ENCODE peak calls at places on chromosomes 11 and 22, in eight cellular contexts. Y is iPS DF 6.9, E is activated T-cell treated with anti-CD3 and anti-CD28 coated beads for 1 hour, T is posterior vena cava, G is NCI-H2171 treated with DMSO at 0.1 percent for 48 hours, P is GM23248, R is epithelial cell of prostate, D is fibroblast of mammary gland. C is an unnamed sample.

GRCh38 chr22:44584256-44584902 is 86.3 kb upstream of the RTL6 start:
- DNase-seq in D (no peak), Y (no peak), G (no peak), R (no peak), P (no peak), E (no peak), T (peak), C (no peak)

GRCh38 chr22:48702573-48703264 is 1125.0 kb downstream of the BRD1 start:
- DNase-seq in E (no peak), T (peak), P (no peak), G (no peak), Y (no peak), R (no peak), D (no peak), C (no peak)

GRCh38 chr22:24810043-24810749 is 4.2 kb downstream of the SGSM1 start:
- DNase-seq in G (no peak), P (peak), R (no peak), T (no peak), E (no peak), Y (no peak), D (no peak), C (no peak)

GRCh38 chr22:44130076-44130711 is 50.5 kb upstream of the PARVG start:
- DNase-seq in D (peak), R (no peak), T (peak), Y (no peak), E (no peak), P (no peak), G (peak), C (no peak)

GRCh38 chr11:73273246-73273890 is 1.2 kb downstream of the P2RY6 start:
- DNase-seq in G (peak), R (no peak), T (peak), E (no peak), D (no peak), P (no peak), Y (no peak), C (no peak)

GRCh38 chr22:41216984-41217383 is 11.9 kb downstream of the L3MBTL2 start:
- DNase-seq in P (peak), Y (no peak), D (peak), G (no peak), R (no peak), T (no peak), E (no peak), C (no peak)

GRCh38 chr22:21032037-21032842 is at the start of gene SLC7A4:
- DNase-seq in P (no peak), D (no peak), R (no peak), T (no peak), E (no peak), G (peak), Y (no peak), C (no peak)

GRCh38 chr11:119683783-119684182 is 45.2 kb downstream of the NECTIN1 start:
- DNase-seq in R (peak), Y (no peak), D (no peak), G (no peak), E (no peak), P (no peak), T (no peak), C (no peak)

GRCh38 chr11:112822478-112823274 is 138.5 kb upstream of the NCAM1 start:
- DNase-seq in G (peak), Y (no peak), R (no peak), P (no peak), D (no peak), T (no peak), E (no peak), C (peak)

GRCh38 chr22:38272373-38273134 is at the start of gene TMEM184B:
- DNase-seq in Y (peak), G (peak), D (peak), T (peak), R (no peak), P (peak), E (peak), C (peak)

GRCh38 chr11:1083621-1084551 is 9.2 kb downstream of the MUC2 start:
- DNase-seq in P (no peak), Y (no peak), R (no peak), T (peak), E (no peak), G (no peak), D (no peak), C (no peak)

GRCh38 chr11:61369372-61370348 is 7.5 kb downstream of the TMEM138 start:
- DNase-seq in D (peak), Y (no peak), P (peak), G (no peak), E (no peak), R (peak), T (peak), C (peak)

C was measured in fibroblast of the aortic adventitia.